ENCODE peak calls at places on chromosomes 16 and 17, in five cellular contexts. U, L, P, Y and I are unnamed samples.

GRCh38 chr16:86476956-86477530 is 33.3 kb upstream of the FOXF1 start:
- DNase-seq in U (no peak), L (no peak), P (no peak), Y (no peak), I (no peak)

GRCh38 chr17:34071891-34072420 is 183.1 kb upstream of the CCL2 start:
- DNase-seq in U (no peak), L (no peak), P (no peak), Y (no peak), I (no peak)

GRCh38 chr16:85195884-85196816 is 83.9 kb upstream of the CIBAR2 start:
- DNase-seq in U (no peak), L (no peak), P (no peak), Y (no peak), I (no peak)

GRCh38 chr16:69399361-69399760 is 13.6 kb upstream of the TERF2 start:
- DNase-seq in U (peak), L (no peak), P (no peak), Y (no peak), I (no peak)

GRCh38 chr16:57955572-57955971 is 15.4 kb downstream of the CNGB1 start:
- DNase-seq in U (no peak), L (peak), P (no peak), Y (peak), I (no peak)

GRCh38 chr16:595094-595528 is 5.2 kb downstream of the RAB40C start:
- DNase-seq in U (no peak), L (no peak), P (no peak), Y (no peak), I (no peak)

GRCh38 chr16:30808163-30808562 is 21.2 kb upstream of the ZNF629 start:
- DNase-seq in U (no peak), L (no peak), P (no peak), Y (no peak), I (no peak)

GRCh38 chr17:73634629-73635028 is 9.6 kb downstream of the SDK2 start:
- DNase-seq in U (no peak), L (no peak), P (no peak), Y (no peak), I (no peak)

GRCh38 chr16:81523387-81524115 is 78.9 kb downstream of the CMIP start:
- DNase-seq in U (peak), L (peak), P (no peak), Y (peak), I (no peak)

GRCh38 chr17:41814195-41814594 is 1.4 kb downstream of the FKBP10 start:
- DNase-seq in U (no peak), L (no peak), P (no peak), Y (no peak), I (no peak)

GRCh38 chr17:40038882-40039513 is 15.2 kb downstream of the MED24 start:
- DNase-seq in U (peak), L (peak), P (peak), Y (peak), I (no peak)

GRCh38 chr17:81509048-81509686 is 3.4 kb downstream of the ACTG1 start:
- DNase-seq in U (no peak), L (no peak), P (no peak), Y (no peak), I (no peak)

GRCh38 chr17:77372444-77373297 is 231.9 kb downstream of the SEC14L1 start:
- DNase-seq in U (peak), L (no peak), P (no peak), Y (peak), I (peak)

GRCh38 chr16:3101018-3101840 is 2.1 kb upstream of the ZSCAN10 start:
- DNase-seq in U (peak), L (peak), P (no peak), Y (no peak), I (no peak)

GRCh38 chr16:14303654-14304394 is 232.7 kb downstream of the MRTFB start:
- DNase-seq in U (no peak), L (no peak), P (no peak), Y (no peak), I (no peak)

GRCh38 chr17:56292628-56293027 is 139.4 kb downstream of the ANKFN1 start:
- DNase-seq in U (no peak), L (no peak), P (no peak), Y (no peak), I (no peak)

GRCh38 chr17:57589151-57590034 is 155.7 kb downstream of the CCDC182 start:
- DNase-seq in U (no peak), L (no peak), P (no peak), Y (no peak), I (no peak)

GRCh38 chr17:70886648-70887047 is 717.3 kb downstream of the KCNJ2 start:
- DNase-seq in U (no peak), L (no peak), P (no peak), Y (no peak), I (no peak)

GRCh38 chr16:56657555-56658430 is at the start of gene MT1F:
- DNase-seq in U (no peak), L (peak), P (no peak), Y (peak), I (peak)

GRCh38 chr16:76059186-76059585 is 218.0 kb upstream of the CNTNAP4 start:
- DNase-seq in U (no peak), L (no peak), P (no peak), Y (no peak), I (no peak)

GRCh38 chr17:78818932-78819331 is 21.7 kb downstream of the USP36 start:
- DNase-seq in U (no peak), L (no peak), P (no peak), Y (peak), I (no peak)

GRCh38 chr16:29743827-29744531 is 1.8 kb downstream of the C16orf54 start:
- DNase-seq in U (no peak), L (no peak), P (no peak), Y (no peak), I (no peak)

GRCh38 chr17:36722121-36722902 is 120.9 kb downstream of the MRM1 start:
- DNase-seq in U (no peak), L (no peak), P (no peak), Y (peak), I (peak)

GRCh38 chr17:49935526-49936210 is 33.3 kb upstream of the DLX4 start:
- DNase-seq in U (no peak), L (no peak), P (no peak), Y (no peak), I (no peak)

GRCh38 chr16:11685844-11686618 is 17.8 kb downstream of the SNN start:
- DNase-seq in U (peak), L (no peak), P (no peak), Y (peak), I (no peak)

GRCh38 chr16:57113042-57113453 is 20.7 kb downstream of the CPNE2 start:
- DNase-seq in U (peak), L (no peak), P (no peak), Y (no peak), I (no peak)

GRCh38 chr16:89826531-89827382 is 1.5 kb upstream of the SPIRE2 start:
- DNase-seq in U (no peak), L (no peak), P (no peak), Y (peak), I (no peak)

GRCh38 chr17:75635610-75636202 is 2.5 kb downstream of the SMIM5 start:
- DNase-seq in U (no peak), L (no peak), P (no peak), Y (peak), I (no peak)

GRCh38 chr17:74512624-74513084 is 18.6 kb downstream of the CD300LB start:
- DNase-seq in U (peak), L (no peak), P (no peak), Y (peak), I (no peak)

GRCh38 chr17:37493249-37494027 is 3.7 kb downstream of the DUSP14 start:
- DNase-seq in U (peak), L (no peak), P (no peak), Y (no peak), I (no peak)

GRCh38 chr16:31880322-31880979 is 6.8 kb downstream of the ZNF267 start:
- DNase-seq in U (peak), L (no peak), P (no peak), Y (no peak), I (no peak)

GRCh38 chr17:48757524-48757961 is 29.0 kb upstream of the HOXB13 start:
- DNase-seq in U (peak), L (no peak), P (no peak), Y (no peak), I (no peak)

GRCh38 chr17:15883617-15884111 is 61.3 kb upstream of the ADORA2B start:
- DNase-seq in U (peak), L (no peak), P (no peak), Y (no peak), I (no peak)

GRCh38 chr16:54506691-54507090 is 220.1 kb upstream of the IRX3 start:
- DNase-seq in U (no peak), L (no peak), P (no peak), Y (no peak), I (no peak)

GRCh38 chr17:1939979-1940809 is 84.9 kb downstream of the RTN4RL1 start:
- DNase-seq in U (no peak), L (no peak), P (no peak), Y (no peak), I (no peak)

GRCh38 chr17:50169121-50169764 is 3.4 kb downstream of the SGCA start:
- DNase-seq in U (peak), L (peak), P (no peak), Y (no peak), I (peak)

GRCh38 chr17:72123496-72123963 is 2.7 kb downstream of the SOX9 start:
- DNase-seq in U (no peak), L (no peak), P (no peak), Y (peak), I (no peak)

GRCh38 chr17:2706911-2707510 is 4.6 kb downstream of the CLUH start:
- DNase-seq in U (no peak), L (no peak), P (no peak), Y (no peak), I (no peak)

GRCh38 chr16:23357761-23358290 is 55.7 kb downstream of the SCNN1B start:
- DNase-seq in U (no peak), L (no peak), P (no peak), Y (no peak), I (no peak)

GRCh38 chr17:6843241-6843890 is 11.8 kb upstream of the TEKT1 start:
- DNase-seq in U (peak), L (no peak), P (no peak), Y (no peak), I (no peak)

DNA sequence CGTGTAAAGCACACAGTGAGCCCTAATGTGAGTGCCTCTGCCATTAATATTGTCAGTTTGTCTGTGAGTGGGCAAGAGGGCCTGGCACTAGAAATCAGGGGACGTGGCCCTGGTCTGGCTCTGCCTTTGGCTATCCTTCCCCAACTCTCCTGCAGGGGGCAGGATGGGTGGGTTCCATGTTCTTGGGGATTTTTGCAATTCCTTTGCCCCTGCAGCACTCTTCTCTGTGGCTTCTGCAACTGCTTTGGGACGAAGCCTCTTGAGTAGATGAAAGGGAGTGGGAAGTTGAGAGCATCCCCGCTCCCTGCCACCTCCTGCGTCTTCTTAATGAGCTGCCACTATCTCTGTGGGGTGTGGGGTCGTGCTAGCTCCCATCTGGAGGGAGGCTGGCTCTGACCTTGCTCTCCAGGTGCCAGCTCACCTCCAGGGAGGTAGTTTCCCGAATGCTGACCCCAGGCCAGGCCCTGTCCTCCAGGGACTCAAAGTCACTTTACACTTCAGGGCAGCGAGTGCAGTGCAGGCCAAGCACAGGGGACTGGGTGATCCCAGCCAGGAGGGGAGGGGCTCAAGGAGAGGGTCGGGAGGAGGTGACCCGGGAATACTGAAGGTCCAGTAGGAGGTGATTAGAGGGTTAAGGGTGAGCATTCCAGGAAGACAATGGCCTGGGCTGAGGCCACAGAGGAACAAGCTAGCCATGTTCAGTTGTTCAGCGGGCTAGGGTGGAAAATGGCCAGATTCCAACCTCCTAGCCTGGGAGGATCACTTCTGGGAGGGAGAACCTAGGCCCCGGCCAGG is 121.0 kb upstream of the NLRP1 start:
- DNase-seq in U (no peak), L (peak), P (no peak), Y (no peak), I (no peak)
- TF ChIP-seq CTCF in U (peak), L (peak), P (no peak), Y (no peak), I (no peak)

DNA sequence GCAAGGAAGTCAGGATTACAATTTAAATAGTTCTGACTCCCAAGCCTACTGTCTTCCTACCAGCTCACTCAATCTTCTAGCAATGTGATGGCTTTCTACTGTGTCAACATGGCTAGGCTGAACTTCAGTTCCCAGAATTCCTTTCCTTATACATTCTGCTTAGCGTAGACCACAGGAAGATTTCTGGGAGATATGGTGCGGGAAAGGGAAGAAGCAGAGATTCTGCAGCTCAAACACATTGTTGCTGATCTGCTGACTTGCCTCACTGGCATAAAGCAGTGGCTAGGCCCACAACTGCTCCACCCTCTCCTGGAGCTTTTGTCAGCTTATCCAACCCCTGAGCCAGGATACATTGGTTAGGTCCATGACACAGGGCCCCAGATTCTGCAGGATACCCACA is 58.8 kb downstream of the GAS7 start:
- DNase-seq in U (no peak), L (no peak), P (no peak), Y (no peak), I (no peak)
- TF ChIP-seq CTCF in U (no peak), L (no peak), P (no peak), Y (no peak), I (no peak)

GRCh38 chr17:62987136-62987535 is 21.1 kb downstream of the TANC2 start:
- DNase-seq in U (no peak), L (no peak), P (no peak), Y (no peak), I (no peak)
- TF ChIP-seq CTCF in U (peak), L (peak), P (no peak), Y (no peak), I (no peak)

GRCh38 chr17:31073411-31073810 is 21.4 kb upstream of the NF1 start:
- DNase-seq in U (no peak), L (no peak), P (no peak), Y (no peak), I (no peak)

GRCh38 chr17:31064707-31065106 is 30.1 kb upstream of the NF1 start:
- DNase-seq in U (no peak), L (no peak), P (no peak), Y (no peak), I (no peak)

GRCh38 chr17:31072186-31072585 is 22.6 kb upstream of the NF1 start:
- DNase-seq in U (peak), L (no peak), P (no peak), Y (no peak), I (no peak)

GRCh38 chr17:31067699-31068184 is 27.0 kb upstream of the NF1 start:
- DNase-seq in U (peak), L (peak), P (no peak), Y (no peak), I (no peak)

DNA sequence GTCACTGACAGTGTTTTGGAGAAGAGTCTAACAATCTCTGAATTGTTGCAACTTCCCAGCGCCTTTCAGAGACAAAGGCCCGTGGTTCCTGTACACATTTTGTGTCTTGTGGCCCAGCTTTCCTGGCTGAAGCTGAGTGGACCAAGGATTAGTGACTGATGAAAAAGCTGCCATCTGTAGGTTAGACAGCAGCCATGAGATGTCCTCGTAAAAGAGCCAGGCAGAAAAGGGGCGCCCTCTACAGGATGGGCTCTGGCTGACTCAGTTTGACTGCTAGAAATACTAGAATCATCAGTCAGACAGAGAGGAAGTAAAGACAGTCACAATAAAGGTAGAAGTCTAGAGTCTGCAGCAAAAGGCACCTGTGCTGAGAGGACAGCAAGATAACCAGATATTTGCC is 26.5 kb upstream of the NF1 start:
- DNase-seq in U (peak), L (no peak), P (no peak), Y (peak), I (peak)
- TF ChIP-seq CTCF in U (peak), L (peak), P (no peak), Y (no peak), I (no peak)

GRCh38 chr17:4261452-4261851 is 2.3 kb downstream of the ANKFY1 start:
- DNase-seq in U (no peak), L (no peak), P (no peak), Y (no peak), I (no peak)

GRCh38 chr17:4258867-4259266 is 4.9 kb downstream of the ANKFY1 start:
- DNase-seq in U (no peak), L (no peak), P (no peak), Y (no peak), I (no peak)

GRCh38 chr17:4266550-4266949 is 2.8 kb upstream of the ANKFY1 start:
- DNase-seq in U (no peak), L (no peak), P (no peak), Y (no peak), I (no peak)

GRCh38 chr17:4267402-4267801 is 3.6 kb upstream of the ANKFY1 start:
- DNase-seq in U (no peak), L (no peak), P (no peak), Y (no peak), I (no peak)

DNA sequence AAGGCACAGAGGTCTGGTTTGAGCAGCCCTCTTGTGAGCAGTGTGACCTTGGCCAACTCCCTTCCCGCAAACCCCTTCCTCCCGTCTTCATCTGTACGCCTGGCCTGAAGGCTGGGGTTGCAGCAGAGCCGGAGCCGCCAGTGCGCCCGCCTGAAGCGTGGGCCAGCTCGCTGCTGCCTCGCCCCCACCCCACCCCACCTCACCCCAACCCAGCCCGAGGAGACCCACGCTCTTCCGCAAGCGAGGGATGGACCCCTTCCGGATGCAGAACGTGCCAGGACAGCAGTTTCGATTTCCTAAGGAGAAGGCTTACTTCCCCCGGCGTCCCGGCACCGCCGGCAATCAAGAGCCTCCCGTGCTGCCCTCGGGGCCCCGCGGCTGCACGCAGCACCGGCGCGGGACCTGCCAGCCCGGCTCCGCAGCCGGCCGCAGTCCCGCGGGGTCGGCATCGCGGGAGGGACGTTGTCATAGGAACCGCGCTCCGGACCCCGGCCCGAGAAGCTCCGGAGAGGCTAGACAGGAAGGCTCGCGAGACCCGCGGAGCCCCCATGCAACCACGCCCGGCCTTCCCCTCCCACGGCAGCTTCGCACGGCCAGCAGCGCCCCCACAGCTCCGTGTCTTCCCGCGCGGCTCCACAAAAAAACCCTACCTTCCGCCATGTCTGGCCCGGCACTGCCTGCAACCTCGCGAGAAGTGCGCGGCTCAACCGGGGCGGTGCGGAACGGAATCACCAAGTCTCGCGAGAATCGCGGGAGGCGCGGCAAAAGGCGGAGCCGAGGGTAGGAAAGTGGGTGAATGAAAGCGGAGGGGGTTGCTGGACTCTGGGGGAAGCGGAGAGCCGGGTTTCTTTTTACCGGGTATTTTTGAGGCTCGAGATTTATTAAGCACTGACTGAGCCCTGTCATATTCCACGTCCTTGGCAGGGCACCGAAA is at the start of gene ANKFY1:
- DNase-seq in U (peak), L (peak), P (peak), Y (peak), I (peak)
- TF ChIP-seq CTCF in U (peak), L (no peak), P (no peak), Y (peak), I (no peak)

GRCh38 chr17:8120520-8121443 is 2.5 kb upstream of the ALOXE3 start:
- DNase-seq in U (peak), L (peak), P (no peak), Y (peak), I (peak)
- TF ChIP-seq CTCF in U (peak), L (no peak), P (peak), Y (no peak), I (no peak)

DNA sequence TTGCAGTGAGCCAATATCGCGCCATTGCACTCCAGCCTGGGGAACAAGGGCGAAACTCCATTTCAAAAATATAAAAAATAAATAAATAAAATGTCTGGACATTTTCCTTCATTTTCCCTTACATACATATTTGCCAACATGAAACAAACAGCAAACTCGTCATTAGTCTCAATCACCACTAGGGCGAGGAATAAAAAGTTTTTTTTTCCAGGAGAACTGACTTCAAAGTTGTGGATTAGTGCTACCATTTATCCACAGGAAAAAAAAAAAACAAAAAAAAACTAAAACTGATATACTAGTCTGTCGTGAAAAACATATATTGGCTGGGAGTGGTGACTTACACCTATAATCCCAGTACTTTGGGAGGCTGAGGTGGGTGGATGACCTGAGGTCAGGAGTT is 77.0 kb upstream of the MTMR4 start:
- DNase-seq in U (no peak), L (no peak), P (no peak), Y (no peak), I (no peak)
- TF ChIP-seq CTCF in U (peak), L (no peak), P (no peak), Y (no peak), I (no peak)

GRCh38 chr16:15777533-15778203 is 79.2 kb downstream of the MYH11 start:
- DNase-seq in U (peak), L (peak), P (no peak), Y (no peak), I (no peak)
- TF ChIP-seq CTCF in U (peak), L (peak), P (no peak), Y (peak), I (no peak)

GRCh38 chr16:47884131-47884725 is 271.6 kb downstream of the ABCC12 start:
- DNase-seq in U (no peak), L (no peak), P (no peak), Y (no peak), I (no peak)
- TF ChIP-seq CTCF in U (no peak), L (no peak), P (no peak), Y (no peak), I (no peak)